ENCODE peak calls at places on chromosomes 11 and 22, in four cellular contexts. D is keratinocyte, P is body of pancreas, B is sigmoid colon. U is an unnamed sample.

GRCh38 chr11:109048098-109048497 is 373.9 kb upstream of the C11orf87 start:
- DNase-seq in P (no peak), D (no peak), B (no peak), U (no peak)

GRCh38 chr11:112453601-112454577 is 193.2 kb upstream of the PLET1 start:
- DNase-seq in D (no peak), P (peak; percentile 22), B (no peak), U (no peak)

GRCh38 chr11:119309411-119309810 is 7.5 kb downstream of the MCAM start:
- DNase-seq in B (no peak), P (no peak), D (no peak), U (no peak)

GRCh38 chr11:119919656-119920055 is 190.7 kb upstream of the NECTIN1 start:
- DNase-seq in P (no peak), B (no peak), D (no peak), U (no peak)

GRCh38 chr22:49321477-49322055 is 506.1 kb downstream of the BRD1 start:
- DNase-seq in P (no peak), B (no peak), D (no peak), U (no peak)

GRCh38 chr11:79081441-79082124 is 359.2 kb downstream of the TENM4 start:
- DNase-seq in B (no peak), D (no peak), P (no peak), U (no peak)

GRCh38 chr11:266676-267439 is 11.3 kb upstream of the NLRP6 start:
- DNase-seq in D (no peak), P (no peak), B (no peak), U (no peak)

GRCh38 chr11:46127150-46127638 is 5.9 kb upstream of the PHF21A start:
- DNase-seq in B (no peak), D (peak; percentile 54), P (no peak), U (peak; percentile 6)

DNA sequence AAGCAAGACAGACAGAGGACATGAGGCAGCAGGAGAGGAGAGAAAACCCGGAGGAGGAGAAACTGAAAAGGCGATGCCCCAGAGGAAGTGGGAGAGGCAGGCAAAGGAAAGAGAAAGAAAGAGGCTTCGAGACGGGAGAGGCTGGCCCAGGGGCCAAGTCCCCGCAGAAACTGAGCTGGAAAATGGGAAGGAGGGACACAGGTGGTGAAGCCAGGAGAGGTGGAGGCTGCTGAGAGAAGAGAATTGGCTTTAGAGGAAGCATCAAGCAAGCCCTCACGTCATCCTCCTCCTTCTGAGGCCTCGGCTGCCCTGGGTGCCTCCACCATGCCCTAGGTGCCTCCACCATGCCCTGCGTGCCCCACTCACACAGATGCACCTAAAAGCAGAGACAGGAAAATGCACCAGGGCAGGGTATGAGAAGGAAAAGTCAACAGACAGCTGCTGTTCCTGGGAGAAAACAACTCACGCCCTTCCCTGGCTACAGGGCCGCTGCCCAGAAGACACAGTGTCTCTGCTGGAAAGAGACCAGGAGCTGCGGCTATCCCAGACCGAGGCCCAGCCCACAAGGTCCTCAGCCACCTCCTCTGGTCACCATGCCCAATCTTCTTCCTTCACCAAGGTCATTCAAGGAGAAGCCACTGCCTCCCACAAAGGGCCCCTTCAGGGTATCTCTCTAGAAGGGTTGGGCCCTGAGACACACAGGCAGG is 14.3 kb downstream of the FXYD6 start:
- DNase-seq in P (no peak), B (peak; percentile 66), D (no peak), U (no peak)
- H3K27ac ChIP-seq in P (peak overlapping the region; percentile 8), B (peak overlapping the region; percentile 63), D (no peak overlapping the region), U (no peak overlapping the region)

GRCh38 chr11:66315921-66316811 is 678 bp downstream of the CD248 start:
- DNase-seq in P (no peak), B (no peak), D (no peak), U (no peak)
- H3K27ac ChIP-seq in P (no peak overlapping the region), B (peak overlapping the region; percentile 90), D (no peak overlapping the region), U (no peak overlapping the region)

GRCh38 chr22:37696657-37697539 is at the start of gene TRIOBP:
- DNase-seq in P (peak; percentile 96), B (peak; percentile 95), D (peak; percentile 80), U (peak; percentile 73)
- H3K27ac ChIP-seq in P (no peak within 1 kb of the TSS), B (peak within 1 kb of the TSS; percentile 65), D (no peak within 1 kb of the TSS), U (no peak within 1 kb of the TSS)

DNA sequence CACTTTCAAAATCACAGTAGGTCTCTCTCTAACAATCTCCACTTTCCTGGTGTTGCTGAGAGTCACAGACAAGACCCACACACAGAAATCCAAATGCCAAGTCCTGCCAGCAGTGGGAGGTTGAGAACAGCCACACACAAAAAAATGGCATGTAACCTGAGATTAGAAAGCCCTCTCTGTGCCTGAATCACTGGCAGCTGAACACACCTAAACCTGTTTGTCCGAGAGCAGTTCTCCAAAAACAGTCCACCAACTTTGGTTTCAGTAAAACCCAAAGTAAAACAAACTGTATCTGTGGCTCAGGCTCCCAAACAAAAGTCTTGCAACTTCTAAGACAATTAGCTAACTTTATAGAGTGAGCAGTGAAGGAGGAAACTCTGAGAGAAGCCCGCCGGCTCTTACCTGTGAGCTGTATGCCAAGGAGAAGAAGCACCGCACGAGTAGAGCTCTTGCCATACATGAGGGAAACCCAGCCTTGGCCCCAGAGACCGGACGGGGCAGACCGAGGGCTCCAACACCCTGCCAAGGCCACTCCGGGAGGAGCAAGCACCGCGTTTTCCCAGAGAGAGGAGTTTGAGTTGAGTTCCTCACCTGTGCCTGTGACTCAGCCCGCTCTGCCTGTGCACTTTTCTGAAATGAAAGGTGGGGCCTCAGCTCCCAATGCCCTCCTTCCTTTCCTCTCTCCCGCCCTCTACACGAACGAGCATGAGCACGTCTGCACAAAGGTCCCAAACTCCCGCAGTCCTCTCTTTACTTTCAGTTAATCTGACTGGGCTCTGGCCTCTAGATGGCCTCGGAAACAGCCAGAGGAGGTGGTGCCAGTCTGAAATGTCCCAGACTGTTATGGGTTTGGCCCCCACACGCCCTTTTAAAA is at the start of gene MPZL2:
- DNase-seq in B (no peak), D (peak; percentile 85), P (peak; percentile 86), U (peak; percentile 90)
- H3K27ac ChIP-seq in B (peak within 1 kb of the TSS; percentile 29), D (peak within 1 kb of the TSS; percentile 96), P (peak within 1 kb of the TSS; percentile 80), U (peak within 1 kb of the TSS; percentile 91)

GRCh38 chr11:114200785-114201184 is 95.4 kb upstream of the NNMT start:
- DNase-seq in B (no peak), P (no peak), D (no peak), U (no peak)

GRCh38 chr11:114196994-114197702 is 99.1 kb upstream of the NNMT start:
- DNase-seq in B (peak; percentile 89), D (no peak), P (no peak), U (no peak)

GRCh38 chr11:114197799-114198500 is 98.2 kb upstream of the NNMT start:
- DNase-seq in P (peak; percentile 88), B (peak; percentile 97), D (no peak), U (peak; percentile 43)

GRCh38 chr11:114200351-114200750 is 95.8 kb upstream of the NNMT start:
- DNase-seq in P (no peak), B (no peak), D (no peak), U (no peak)

DNA sequence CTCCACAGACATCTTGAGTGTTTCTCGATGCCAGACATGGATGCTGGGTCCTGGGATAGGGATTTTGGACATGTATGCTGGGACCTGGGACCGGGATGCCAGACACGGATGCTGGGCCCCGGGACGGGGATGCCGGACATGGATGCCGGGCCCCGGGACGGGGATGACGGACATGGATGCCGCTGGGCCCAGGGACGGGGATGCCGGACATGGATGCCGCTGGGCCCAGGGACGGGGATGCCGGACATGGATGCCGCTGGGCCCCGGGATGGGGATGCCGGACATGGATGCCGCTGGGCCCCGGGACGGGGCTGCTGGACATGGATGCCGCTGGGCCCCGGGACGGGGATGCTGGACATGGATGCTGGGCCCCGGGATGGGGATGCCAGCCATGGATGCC is 97.1 kb upstream of the NNMT start:
- DNase-seq in B (no peak), P (no peak), D (no peak), U (no peak)
- H3K27ac ChIP-seq in B (peak overlapping the region; percentile 97), P (peak overlapping the region; percentile 83), D (no peak overlapping the region), U (no peak overlapping the region)

GRCh38 chr11:58395581-58395980 is 11.1 kb downstream of the OR5B3 start:
- DNase-seq in B (no peak), P (no peak), D (no peak), U (no peak)

GRCh38 chr11:58391879-58392278 is 14.8 kb downstream of the OR5B3 start:
- DNase-seq in D (no peak), B (no peak), P (no peak), U (peak; percentile 14)

GRCh38 chr11:58392741-58393140 is 13.9 kb downstream of the OR5B3 start:
- DNase-seq in B (no peak), P (no peak), D (no peak), U (peak; percentile 53)

GRCh38 chr11:58394195-58394594 is 12.5 kb downstream of the OR5B3 start:
- DNase-seq in D (peak; percentile 54), P (no peak), B (no peak), U (peak; percentile 40)

DNA sequence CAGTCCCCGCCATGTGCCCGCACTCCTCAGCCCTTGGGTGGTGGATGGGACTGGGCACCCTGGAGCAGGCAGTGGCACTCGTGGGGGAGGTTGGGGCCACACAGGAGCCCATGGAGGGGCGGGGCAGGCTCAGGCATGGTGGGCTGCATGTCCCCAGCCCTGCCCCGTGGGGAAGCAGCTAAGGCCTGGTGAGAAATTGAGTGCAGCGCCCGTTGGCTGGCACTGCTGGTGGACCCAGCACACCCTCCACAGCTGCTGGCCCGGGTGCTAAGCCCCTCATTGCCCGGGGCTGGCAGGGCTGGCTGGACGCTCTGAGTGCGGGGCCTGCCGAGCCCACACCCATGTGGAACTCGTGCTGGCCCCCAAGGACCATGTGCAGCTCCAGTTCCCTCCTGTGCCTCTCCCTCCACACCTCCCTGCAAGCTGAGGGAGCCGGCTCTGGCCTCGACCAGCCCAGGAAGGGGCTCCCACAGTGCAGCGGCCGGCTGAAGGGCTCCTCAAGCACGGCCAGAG is 16.1 kb downstream of the OR5B3 start:
- DNase-seq in P (no peak), D (no peak), B (no peak), U (no peak)
- H3K27ac ChIP-seq in P (no peak overlapping the region), D (no peak overlapping the region), B (no peak overlapping the region), U (no peak overlapping the region)

DNA sequence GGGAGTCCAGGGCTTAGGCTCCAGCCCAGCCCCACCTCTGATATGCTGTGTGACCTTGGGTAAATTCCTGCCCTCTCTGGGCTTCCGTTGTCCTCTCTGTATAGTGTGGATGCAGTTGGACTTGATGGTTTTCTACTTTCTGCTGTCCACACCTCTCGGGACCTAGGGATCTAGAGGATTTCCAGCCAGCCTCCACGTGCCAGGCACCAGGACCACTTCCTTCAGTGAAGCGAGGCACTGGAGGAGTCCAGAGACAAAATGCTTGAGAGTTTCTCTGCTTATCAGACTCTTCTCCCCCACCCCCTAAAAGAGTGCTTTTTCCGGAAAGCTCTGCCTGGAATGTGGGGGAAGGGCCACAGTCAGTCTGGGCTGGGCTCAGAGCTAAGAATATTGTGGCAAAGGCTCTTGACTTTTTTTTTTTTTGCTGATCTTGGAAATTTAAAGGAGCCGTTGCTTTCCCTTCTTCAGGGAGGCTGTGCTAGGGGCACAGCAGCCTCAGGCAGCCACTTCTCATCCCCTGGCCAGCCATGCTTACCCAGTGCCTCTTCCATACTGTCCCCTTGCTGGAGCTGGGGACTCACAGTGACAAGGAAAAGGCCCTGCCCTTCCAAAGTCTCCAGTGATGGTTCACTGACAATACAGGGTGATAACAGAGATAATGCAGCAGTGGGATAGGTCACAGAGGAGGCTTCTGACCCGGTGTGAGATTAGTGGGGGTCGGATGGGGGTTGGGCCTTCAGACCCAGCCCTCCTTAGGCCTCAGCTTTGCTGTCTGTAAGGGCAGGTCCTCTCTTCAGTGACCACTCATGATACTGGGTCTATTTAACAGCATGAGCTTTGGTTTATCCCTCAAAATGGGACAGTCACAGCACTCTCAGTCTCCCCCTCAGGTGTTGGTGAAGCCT is 2.9 kb upstream of the SERPINH1 start:
- DNase-seq in D (no peak), P (no peak), B (no peak), U (no peak)
- H3K27ac ChIP-seq in D (no peak overlapping the region), P (peak overlapping the region; percentile 26), B (peak overlapping the region; percentile 100), U (no peak overlapping the region)

GRCh38 chr22:31972180-31972579 is 27.8 kb downstream of the YWHAH start:
- DNase-seq in B (no peak), D (no peak), P (no peak), U (no peak)
- H3K27ac ChIP-seq in B (no peak overlapping the region), D (no peak overlapping the region), P (no peak overlapping the region), U (no peak overlapping the region)

GRCh38 chr11:21411597-21411996 is 742.2 kb downstream of the NELL1 start:
- DNase-seq in B (no peak), D (no peak), P (no peak), U (no peak)
- H3K27ac ChIP-seq in B (no peak overlapping the region), D (no peak overlapping the region), P (no peak overlapping the region), U (no peak overlapping the region)